ENCODE peak calls at places on chromosomes 11 and 22, in nine cellular contexts. Z is lower lobe of right lung, T is fibroblast of lung, G is kidney, R is heart right ventricle, P is brain microvascular endothelial cell, U is hepatocyte, X is upper lobe of left lung, W is RWPE2. N is an unnamed sample.
A peak's percentile ranks its signal among the peaks of the same experiment; 100 is the strongest.

GRCh38 chr11:9461760-9462134 is 935 bp downstream of the ZNF143 start:
- DNase-seq in P (peak; percentile 22), Z (no peak), T (peak; percentile 49), W (no peak), G (no peak), X (no peak), U (no peak), R (no peak), N (peak; percentile 25)

GRCh38 chr22:28799125-28799833 is 1.1 kb downstream of the XBP1 start:
- DNase-seq in T (peak; percentile 88), W (no peak), U (peak; percentile 86), R (peak; percentile 35), X (no peak), Z (peak; percentile 60), P (peak; percentile 87), G (peak; percentile 64), N (peak; percentile 77)

GRCh38 chr22:19178659-19179471 is at the start of gene SLC25A1:
- DNase-seq in Z (peak; percentile 94), P (peak; percentile 75), R (peak; percentile 90), G (peak; percentile 96), W (peak; percentile 82), T (peak; percentile 76), X (peak; percentile 99), U (peak; percentile 98), N (peak; percentile 94)

GRCh38 chr22:39297490-39298193 is 21.8 kb downstream of the RPL3 start:
- DNase-seq in R (no peak), T (peak; percentile 59), X (peak; percentile 81), W (no peak), U (no peak), P (no peak), G (no peak), Z (no peak), N (peak; percentile 41)

GRCh38 chr11:105861225-105861624 is 160.8 kb downstream of the MSANTD4 start:
- DNase-seq in T (no peak), W (no peak), G (no peak), R (no peak), P (no peak), Z (no peak), U (peak; percentile 19), X (no peak), N (no peak)

GRCh38 chr22:48705917-48706605 is 1121.6 kb downstream of the BRD1 start:
- DNase-seq in R (no peak), U (no peak), G (peak; percentile 56), P (no peak), T (no peak), X (peak; percentile 49), W (peak; percentile 34), Z (no peak), N (no peak)

GRCh38 chr11:69475141-69475865 is 6.2 kb upstream of the LINC01488 start:
- DNase-seq in R (no peak), Z (peak; percentile 34), W (no peak), T (no peak), G (peak; percentile 52), X (peak; percentile 63), P (no peak), U (no peak), N (no peak)

GRCh38 chr22:49789289-49790141 is 38.2 kb downstream of the BRD1 start:
- DNase-seq in G (peak; percentile 79), X (no peak), R (no peak), T (no peak), U (no peak), Z (peak; percentile 67), P (no peak), W (no peak), N (no peak)

GRCh38 chr11:93542753-93543246 is 391 bp downstream of the SMCO4 start:
- DNase-seq in X (peak; percentile 92), P (no peak), U (no peak), R (no peak), Z (no peak), T (no peak), W (no peak), G (peak; percentile 81), N (no peak)

GRCh38 chr11:95074806-95075563 is 8.3 kb downstream of the SRSF8 start:
- DNase-seq in U (no peak), P (no peak), Z (peak; percentile 76), X (no peak), W (no peak), R (peak; percentile 82), T (no peak), G (peak; percentile 94), N (peak; percentile 84)

GRCh38 chr11:124535552-124536232 is 7.8 kb downstream of the OR8B12 start:
- DNase-seq in Z (no peak), G (no peak), X (no peak), P (peak; percentile 40), R (no peak), U (peak; percentile 24), T (peak; percentile 5), W (no peak), N (no peak)

GRCh38 chr11:57647960-57648776 is 1.5 kb downstream of the YPEL4 start:
- DNase-seq in W (no peak), R (no peak), U (peak; percentile 43), G (peak; percentile 69), P (no peak), T (no peak), Z (peak; percentile 65), X (no peak), N (no peak)

GRCh38 chr11:73760066-73760679 is 701 bp downstream of the RAB6A start:
- DNase-seq in W (no peak), Z (peak; percentile 65), G (peak; percentile 87), U (peak; percentile 66), P (no peak), R (peak; percentile 42), T (peak; percentile 37), X (peak; percentile 90), N (peak; percentile 32)

GRCh38 chr11:27296406-27296994 is 66.5 kb downstream of the CCDC34 start:
- DNase-seq in T (peak; percentile 75), Z (no peak), U (peak; percentile 75), G (no peak), W (no peak), P (peak; percentile 41), R (no peak), X (no peak), N (peak; percentile 80)

GRCh38 chr11:87033561-87033960 is 4.2 kb upstream of the TMEM135 start:
- DNase-seq in R (no peak), U (no peak), P (no peak), T (no peak), Z (no peak), X (no peak), W (no peak), G (no peak), N (no peak)

GRCh38 chr11:75105462-75105925 is 8.8 kb upstream of the OR2AT4 start:
- DNase-seq in Z (no peak), U (peak; percentile 16), X (no peak), R (no peak), W (no peak), T (peak; percentile 24), P (peak; percentile 46), G (no peak), N (no peak)

GRCh38 chr22:46827781-46828180 is 65.3 kb downstream of the TBC1D22A start:
- DNase-seq in G (no peak), T (no peak), W (no peak), Z (no peak), R (no peak), X (no peak), P (no peak), U (no peak), N (no peak)

GRCh38 chr22:46828323-46829139 is 66.1 kb downstream of the TBC1D22A start:
- DNase-seq in G (no peak), X (no peak), Z (no peak), T (no peak), U (no peak), P (no peak), W (no peak), R (no peak), N (no peak)

GRCh38 chr22:46830841-46831240 is 68.4 kb downstream of the TBC1D22A start:
- DNase-seq in Z (no peak), G (no peak), R (no peak), U (no peak), P (peak; percentile 24), X (no peak), W (no peak), T (peak; percentile 40), N (no peak)

GRCh38 chr22:46829140-46829891 is 66.9 kb downstream of the TBC1D22A start:
- DNase-seq in P (peak; percentile 78), R (no peak), U (peak; percentile 71), W (no peak), G (no peak), Z (no peak), X (no peak), T (peak; percentile 97), N (no peak)

DNA sequence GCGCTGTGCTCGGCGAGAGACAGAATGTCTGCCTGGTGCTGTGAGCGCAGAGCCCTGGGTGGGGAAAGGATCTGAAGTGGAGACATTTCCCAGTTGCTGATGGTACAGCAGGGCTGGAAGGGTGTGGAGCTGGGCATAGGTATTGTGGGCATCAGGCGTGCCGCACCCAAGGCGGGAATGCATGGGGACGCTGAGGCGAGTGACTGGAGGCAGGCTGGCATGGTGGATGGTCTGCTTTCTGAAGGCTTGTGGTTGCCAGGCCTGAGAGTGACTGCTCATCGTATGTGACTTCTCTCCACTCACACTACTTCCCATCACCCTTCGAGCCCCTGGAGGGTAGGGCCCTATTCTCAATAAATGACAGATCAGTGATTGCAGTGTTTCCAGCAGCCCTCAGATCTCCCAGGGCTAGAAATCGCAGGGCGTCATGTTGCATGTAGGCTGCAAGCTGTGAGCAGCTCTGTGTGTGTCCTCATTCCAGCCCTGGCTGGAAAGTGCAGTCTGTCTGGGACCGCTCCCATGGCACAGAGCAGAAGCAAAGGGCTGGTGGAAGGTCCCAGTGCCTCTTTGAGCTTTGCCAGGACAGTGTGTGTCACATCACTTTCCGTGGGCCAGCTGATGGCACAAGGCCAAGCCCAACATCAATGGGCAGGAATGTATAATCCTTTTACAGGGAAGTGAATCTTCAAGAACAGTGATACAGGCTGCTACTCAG is 67.7 kb downstream of the TBC1D22A start:
- DNase-seq in U (peak; percentile 27), P (peak; percentile 76), W (no peak), R (peak; percentile 62), Z (no peak), T (peak; percentile 84), G (no peak), X (no peak), N (no peak)
- H3K4me3 ChIP-seq in U (no peak overlapping the region), P (no peak overlapping the region), W (no peak overlapping the region), R (no peak overlapping the region), Z (no peak overlapping the region), T (no peak overlapping the region), G (no peak overlapping the region), X (no peak overlapping the region), N (no peak overlapping the region)

GRCh38 chr11:121654506-121655480 is 202.0 kb upstream of the SORL1-AS1 start:
- DNase-seq in P (no peak), Z (no peak), U (peak; percentile 35), T (peak; percentile 51), R (no peak), G (no peak), W (no peak), X (no peak), N (no peak)
- H3K4me3 ChIP-seq in P (peak overlapping the region; percentile 57), Z (peak overlapping the region; percentile 53), U (peak overlapping the region; percentile 18), T (peak overlapping the region; percentile 60), R (peak overlapping the region; percentile 50), G (peak overlapping the region; percentile 82), W (peak overlapping the region; percentile 23), X (peak overlapping the region; percentile 54), N (no peak overlapping the region)

GRCh38 chr11:78420255-78420764 is 2.7 kb upstream of the GAB2 start:
- DNase-seq in G (peak; percentile 81), U (peak; percentile 83), T (peak; percentile 89), R (peak; percentile 84), Z (peak; percentile 70), W (no peak), X (no peak), P (peak; percentile 96), N (peak; percentile 58)
- H3K4me3 ChIP-seq in G (no peak overlapping the region), U (no peak overlapping the region), T (no peak overlapping the region), R (peak overlapping the region; percentile 25), Z (no peak overlapping the region), W (no peak overlapping the region), X (peak overlapping the region; percentile 4), P (peak overlapping the region; percentile 12), N (no peak overlapping the region)

GRCh38 chr11:46242462-46242960 is 35.0 kb upstream of the CREB3L1 start:
- DNase-seq in P (no peak), U (no peak), X (no peak), R (no peak), W (no peak), Z (no peak), T (no peak), G (no peak), N (no peak)
- H3K4me3 ChIP-seq in P (peak overlapping the region; percentile 56), U (peak overlapping the region; percentile 1), X (peak overlapping the region; percentile 52), R (peak overlapping the region; percentile 59), W (peak overlapping the region; percentile 33), Z (peak overlapping the region; percentile 53), T (peak overlapping the region; percentile 51), G (peak overlapping the region; percentile 70), N (peak overlapping the region; percentile 43)